ENCODE peak calls at places on chromosomes 4 and X, in ten cellular contexts. One of them, this sample, is unnamed.

GRCh38 chrX:84441143-84441542 is 61.1 kb downstream of the HDX start:
- DNase-seq in CD8-positive, alpha-beta T cell: no peak
- DNase-seq in fibroblast of pulmonary artery: peak
- DNase-seq in tibial artery: no peak
- DNase-seq in H9: no peak
- DNase-seq in fibroblast of lung: peak
- DNase-seq in cardiac fibroblast: no peak
- DNase-seq in activated CD8-positive, alpha-beta T cell treated with anti-CD3 and anti-CD28 coated beads for 36 hours: no peak
- DNase-seq in cardiac muscle cell: no peak
- DNase-seq in activated B cell treated with CpG ODN at 0.5 μM for 24 hours: no peak
- DNase-seq in this sample: no peak

GRCh38 chrX:11641368-11641767 is 24.4 kb downstream of the ARHGAP6 start:
- DNase-seq in CD8-positive, alpha-beta T cell: no peak
- DNase-seq in fibroblast of pulmonary artery: peak
- DNase-seq in tibial artery: no peak
- DNase-seq in H9: no peak
- DNase-seq in fibroblast of lung: no peak
- DNase-seq in cardiac fibroblast: peak
- DNase-seq in activated CD8-positive, alpha-beta T cell treated with anti-CD3 and anti-CD28 coated beads for 36 hours: no peak
- DNase-seq in cardiac muscle cell: no peak
- DNase-seq in activated B cell treated with CpG ODN at 0.5 μM for 24 hours: no peak
- DNase-seq in this sample: no peak

GRCh38 chrX:17187301-17187836 is 187.6 kb upstream of the NHS start:
- DNase-seq in CD8-positive, alpha-beta T cell: no peak
- DNase-seq in fibroblast of pulmonary artery: no peak
- DNase-seq in tibial artery: peak
- DNase-seq in H9: no peak
- DNase-seq in fibroblast of lung: peak
- DNase-seq in cardiac fibroblast: peak
- DNase-seq in activated CD8-positive, alpha-beta T cell treated with anti-CD3 and anti-CD28 coated beads for 36 hours: no peak
- DNase-seq in cardiac muscle cell: peak
- DNase-seq in activated B cell treated with CpG ODN at 0.5 μM for 24 hours: no peak
- DNase-seq in this sample: no peak

GRCh38 chr4:128718793-128719192 is 90.7 kb upstream of the JADE1 start:
- DNase-seq in CD8-positive, alpha-beta T cell: no peak
- DNase-seq in fibroblast of pulmonary artery: peak
- DNase-seq in tibial artery: no peak
- DNase-seq in H9: no peak
- DNase-seq in fibroblast of lung: peak
- DNase-seq in cardiac fibroblast: peak
- DNase-seq in activated CD8-positive, alpha-beta T cell treated with anti-CD3 and anti-CD28 coated beads for 36 hours: no peak
- DNase-seq in cardiac muscle cell: no peak
- DNase-seq in activated B cell treated with CpG ODN at 0.5 μM for 24 hours: no peak
- DNase-seq in this sample: no peak

GRCh38 chr4:144872508-144873293 is 225.3 kb downstream of the ANAPC10 start:
- DNase-seq in CD8-positive, alpha-beta T cell: no peak
- DNase-seq in fibroblast of pulmonary artery: peak
- DNase-seq in tibial artery: peak
- DNase-seq in H9: no peak
- DNase-seq in fibroblast of lung: peak
- DNase-seq in cardiac fibroblast: peak
- DNase-seq in activated CD8-positive, alpha-beta T cell treated with anti-CD3 and anti-CD28 coated beads for 36 hours: no peak
- DNase-seq in cardiac muscle cell: no peak
- DNase-seq in activated B cell treated with CpG ODN at 0.5 μM for 24 hours: no peak
- DNase-seq in this sample: no peak

GRCh38 chrX:72395252-72395651 is 89.5 kb upstream of the CITED1 start:
- DNase-seq in CD8-positive, alpha-beta T cell: no peak
- DNase-seq in fibroblast of pulmonary artery: peak
- DNase-seq in tibial artery: no peak
- DNase-seq in H9: no peak
- DNase-seq in fibroblast of lung: no peak
- DNase-seq in cardiac fibroblast: peak
- DNase-seq in activated CD8-positive, alpha-beta T cell treated with anti-CD3 and anti-CD28 coated beads for 36 hours: no peak
- DNase-seq in cardiac muscle cell: no peak
- DNase-seq in activated B cell treated with CpG ODN at 0.5 μM for 24 hours: no peak
- DNase-seq in this sample: no peak

GRCh38 chr4:6259886-6260285 is 9.8 kb upstream of the WFS1 start:
- DNase-seq in CD8-positive, alpha-beta T cell: no peak
- DNase-seq in fibroblast of pulmonary artery: no peak
- DNase-seq in tibial artery: no peak
- DNase-seq in H9: no peak
- DNase-seq in fibroblast of lung: no peak
- DNase-seq in cardiac fibroblast: no peak
- DNase-seq in activated CD8-positive, alpha-beta T cell treated with anti-CD3 and anti-CD28 coated beads for 36 hours: no peak
- DNase-seq in cardiac muscle cell: no peak
- DNase-seq in activated B cell treated with CpG ODN at 0.5 μM for 24 hours: no peak
- DNase-seq in this sample: no peak

GRCh38 chr4:111546881-111547280 is 598.4 kb upstream of the FAM241A start:
- DNase-seq in CD8-positive, alpha-beta T cell: no peak
- DNase-seq in fibroblast of pulmonary artery: no peak
- DNase-seq in tibial artery: no peak
- DNase-seq in H9: no peak
- DNase-seq in fibroblast of lung: no peak
- DNase-seq in cardiac fibroblast: no peak
- DNase-seq in activated CD8-positive, alpha-beta T cell treated with anti-CD3 and anti-CD28 coated beads for 36 hours: no peak
- DNase-seq in cardiac muscle cell: no peak
- DNase-seq in activated B cell treated with CpG ODN at 0.5 μM for 24 hours: no peak
- DNase-seq in this sample: no peak

GRCh38 chr4:100367451-100367850 is 150.4 kb downstream of the EMCN start:
- DNase-seq in CD8-positive, alpha-beta T cell: no peak
- DNase-seq in fibroblast of pulmonary artery: peak
- DNase-seq in tibial artery: no peak
- DNase-seq in H9: no peak
- DNase-seq in fibroblast of lung: peak
- DNase-seq in cardiac fibroblast: peak
- DNase-seq in activated CD8-positive, alpha-beta T cell treated with anti-CD3 and anti-CD28 coated beads for 36 hours: no peak
- DNase-seq in cardiac muscle cell: no peak
- DNase-seq in activated B cell treated with CpG ODN at 0.5 μM for 24 hours: no peak
- DNase-seq in this sample: no peak

GRCh38 chrX:53071604-53072417 is 10.4 kb upstream of the TSPYL2 start:
- DNase-seq in CD8-positive, alpha-beta T cell: no peak
- DNase-seq in fibroblast of pulmonary artery: peak
- DNase-seq in tibial artery: peak
- DNase-seq in H9: peak
- DNase-seq in fibroblast of lung: peak
- DNase-seq in cardiac fibroblast: peak
- DNase-seq in activated CD8-positive, alpha-beta T cell treated with anti-CD3 and anti-CD28 coated beads for 36 hours: peak
- DNase-seq in cardiac muscle cell: peak
- DNase-seq in activated B cell treated with CpG ODN at 0.5 μM for 24 hours: peak
- DNase-seq in this sample: no peak

GRCh38 chr4:52551487-52551886 is 107.6 kb downstream of the USP46 start:
- DNase-seq in CD8-positive, alpha-beta T cell: no peak
- DNase-seq in fibroblast of pulmonary artery: no peak
- DNase-seq in tibial artery: no peak
- DNase-seq in H9: no peak
- DNase-seq in fibroblast of lung: no peak
- DNase-seq in cardiac fibroblast: peak
- DNase-seq in activated CD8-positive, alpha-beta T cell treated with anti-CD3 and anti-CD28 coated beads for 36 hours: no peak
- DNase-seq in cardiac muscle cell: no peak
- DNase-seq in activated B cell treated with CpG ODN at 0.5 μM for 24 hours: no peak
- DNase-seq in this sample: no peak

GRCh38 chr4:151098191-151098590 is 1.2 kb upstream of the RPS3A start:
- DNase-seq in CD8-positive, alpha-beta T cell: no peak
- DNase-seq in fibroblast of pulmonary artery: no peak
- DNase-seq in tibial artery: peak
- DNase-seq in H9: no peak
- DNase-seq in fibroblast of lung: no peak
- DNase-seq in cardiac fibroblast: no peak
- DNase-seq in activated CD8-positive, alpha-beta T cell treated with anti-CD3 and anti-CD28 coated beads for 36 hours: peak
- DNase-seq in cardiac muscle cell: no peak
- DNase-seq in activated B cell treated with CpG ODN at 0.5 μM for 24 hours: no peak
- DNase-seq in this sample: peak

GRCh38 chrX:104351173-104351769 is 96.5 kb upstream of the ESX1 start:
- DNase-seq in CD8-positive, alpha-beta T cell: no peak
- DNase-seq in fibroblast of pulmonary artery: peak
- DNase-seq in tibial artery: no peak
- DNase-seq in H9: no peak
- DNase-seq in fibroblast of lung: peak
- DNase-seq in cardiac fibroblast: peak
- DNase-seq in activated CD8-positive, alpha-beta T cell treated with anti-CD3 and anti-CD28 coated beads for 36 hours: no peak
- DNase-seq in cardiac muscle cell: no peak
- DNase-seq in activated B cell treated with CpG ODN at 0.5 μM for 24 hours: no peak
- DNase-seq in this sample: no peak

GRCh38 chrX:13747836-13748235 is 13.3 kb downstream of the OFD1 start:
- DNase-seq in CD8-positive, alpha-beta T cell: no peak
- DNase-seq in fibroblast of pulmonary artery: peak
- DNase-seq in tibial artery: peak
- DNase-seq in H9: no peak
- DNase-seq in fibroblast of lung: peak
- DNase-seq in cardiac fibroblast: no peak
- DNase-seq in activated CD8-positive, alpha-beta T cell treated with anti-CD3 and anti-CD28 coated beads for 36 hours: peak
- DNase-seq in cardiac muscle cell: peak
- DNase-seq in activated B cell treated with CpG ODN at 0.5 μM for 24 hours: no peak
- DNase-seq in this sample: no peak

GRCh38 chr4:177583000-177583399 is 140.8 kb upstream of the AGA start:
- DNase-seq in CD8-positive, alpha-beta T cell: no peak
- DNase-seq in fibroblast of pulmonary artery: no peak
- DNase-seq in tibial artery: no peak
- DNase-seq in H9: no peak
- DNase-seq in fibroblast of lung: peak
- DNase-seq in cardiac fibroblast: no peak
- DNase-seq in activated CD8-positive, alpha-beta T cell treated with anti-CD3 and anti-CD28 coated beads for 36 hours: no peak
- DNase-seq in cardiac muscle cell: no peak
- DNase-seq in activated B cell treated with CpG ODN at 0.5 μM for 24 hours: no peak
- DNase-seq in this sample: no peak

GRCh38 chr4:177574446-177574845 is 132.2 kb upstream of the AGA start:
- DNase-seq in CD8-positive, alpha-beta T cell: no peak
- DNase-seq in fibroblast of pulmonary artery: peak
- DNase-seq in tibial artery: no peak
- DNase-seq in H9: no peak
- DNase-seq in fibroblast of lung: peak
- DNase-seq in cardiac fibroblast: peak
- DNase-seq in activated CD8-positive, alpha-beta T cell treated with anti-CD3 and anti-CD28 coated beads for 36 hours: no peak
- DNase-seq in cardiac muscle cell: no peak
- DNase-seq in activated B cell treated with CpG ODN at 0.5 μM for 24 hours: no peak
- DNase-seq in this sample: no peak

GRCh38 chr4:177579649-177580048 is 137.4 kb upstream of the AGA start:
- DNase-seq in CD8-positive, alpha-beta T cell: no peak
- DNase-seq in fibroblast of pulmonary artery: no peak
- DNase-seq in tibial artery: no peak
- DNase-seq in H9: no peak
- DNase-seq in fibroblast of lung: no peak
- DNase-seq in cardiac fibroblast: no peak
- DNase-seq in activated CD8-positive, alpha-beta T cell treated with anti-CD3 and anti-CD28 coated beads for 36 hours: no peak
- DNase-seq in cardiac muscle cell: no peak
- DNase-seq in activated B cell treated with CpG ODN at 0.5 μM for 24 hours: no peak
- DNase-seq in this sample: no peak
- TF ChIP-seq CTCF in CD8-positive, alpha-beta T cell: no peak
- TF ChIP-seq CTCF in fibroblast of pulmonary artery: no peak
- TF ChIP-seq CTCF in tibial artery: no peak
- TF ChIP-seq CTCF in H9: peak
- TF ChIP-seq CTCF in fibroblast of lung: no peak
- TF ChIP-seq CTCF in cardiac fibroblast: no peak
- TF ChIP-seq CTCF in activated CD8-positive, alpha-beta T cell treated with anti-CD3 and anti-CD28 coated beads for 36 hours: no peak
- TF ChIP-seq CTCF in cardiac muscle cell: peak
- TF ChIP-seq CTCF in activated B cell treated with CpG ODN at 0.5 μM for 24 hours: no peak
- TF ChIP-seq CTCF in this sample: no peak

DNA sequence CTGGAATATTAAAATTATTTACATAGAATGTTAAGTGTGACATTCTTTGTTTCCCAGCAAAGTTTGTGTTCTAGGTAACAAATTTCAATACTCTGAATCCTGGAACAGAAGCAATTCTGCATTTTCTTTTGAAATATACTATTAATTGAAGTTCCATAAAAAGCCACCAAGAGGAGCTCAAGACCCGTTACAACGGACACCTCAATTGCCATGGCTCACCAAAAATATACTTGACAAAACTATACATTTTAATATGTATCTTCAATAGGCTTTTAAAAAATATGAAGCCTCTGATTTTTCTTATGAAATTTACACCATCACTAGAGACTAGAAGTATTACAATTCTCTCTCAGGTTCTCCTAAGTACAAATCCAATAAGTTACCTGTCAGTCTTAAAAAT is 111.4 kb downstream of the NYX start:
- DNase-seq in CD8-positive, alpha-beta T cell: no peak
- DNase-seq in fibroblast of pulmonary artery: peak
- DNase-seq in tibial artery: no peak
- DNase-seq in H9: no peak
- DNase-seq in fibroblast of lung: no peak
- DNase-seq in cardiac fibroblast: peak
- DNase-seq in activated CD8-positive, alpha-beta T cell treated with anti-CD3 and anti-CD28 coated beads for 36 hours: peak
- DNase-seq in cardiac muscle cell: peak
- DNase-seq in activated B cell treated with CpG ODN at 0.5 μM for 24 hours: no peak
- DNase-seq in this sample: no peak
- TF ChIP-seq CTCF in CD8-positive, alpha-beta T cell: no peak
- TF ChIP-seq CTCF in fibroblast of pulmonary artery: peak
- TF ChIP-seq CTCF in tibial artery: peak
- TF ChIP-seq CTCF in H9: peak
- TF ChIP-seq CTCF in fibroblast of lung: peak
- TF ChIP-seq CTCF in cardiac fibroblast: peak
- TF ChIP-seq CTCF in activated CD8-positive, alpha-beta T cell treated with anti-CD3 and anti-CD28 coated beads for 36 hours: peak
- TF ChIP-seq CTCF in cardiac muscle cell: peak
- TF ChIP-seq CTCF in activated B cell treated with CpG ODN at 0.5 μM for 24 hours: no peak
- TF ChIP-seq CTCF in this sample: peak

DNA sequence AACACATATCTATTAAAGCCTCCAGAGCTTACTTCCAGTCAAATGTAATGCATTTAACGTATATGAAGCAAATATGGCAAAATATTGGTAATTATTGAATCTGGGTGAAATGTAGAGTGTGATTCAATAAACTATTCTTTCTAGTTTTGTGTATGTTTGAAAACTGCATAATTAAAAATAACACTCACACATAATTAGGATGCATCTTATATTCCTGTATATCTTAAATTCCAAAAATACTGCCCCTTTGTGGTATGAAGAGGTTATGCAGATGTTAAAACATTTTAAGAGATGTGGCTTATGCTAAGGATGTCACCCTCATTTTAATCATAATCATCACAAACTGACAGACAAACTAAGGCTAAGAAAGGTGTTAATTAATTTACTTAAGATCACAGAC is 182.9 kb downstream of the COX18 start:
- DNase-seq in CD8-positive, alpha-beta T cell: no peak
- DNase-seq in fibroblast of pulmonary artery: peak
- DNase-seq in tibial artery: no peak
- DNase-seq in H9: no peak
- DNase-seq in fibroblast of lung: no peak
- DNase-seq in cardiac fibroblast: peak
- DNase-seq in activated CD8-positive, alpha-beta T cell treated with anti-CD3 and anti-CD28 coated beads for 36 hours: no peak
- DNase-seq in cardiac muscle cell: peak
- DNase-seq in activated B cell treated with CpG ODN at 0.5 μM for 24 hours: no peak
- DNase-seq in this sample: no peak
- TF ChIP-seq CTCF in CD8-positive, alpha-beta T cell: no peak
- TF ChIP-seq CTCF in fibroblast of pulmonary artery: peak
- TF ChIP-seq CTCF in tibial artery: no peak
- TF ChIP-seq CTCF in H9: peak
- TF ChIP-seq CTCF in fibroblast of lung: no peak
- TF ChIP-seq CTCF in cardiac fibroblast: peak
- TF ChIP-seq CTCF in activated CD8-positive, alpha-beta T cell treated with anti-CD3 and anti-CD28 coated beads for 36 hours: no peak
- TF ChIP-seq CTCF in cardiac muscle cell: peak
- TF ChIP-seq CTCF in activated B cell treated with CpG ODN at 0.5 μM for 24 hours: no peak
- TF ChIP-seq CTCF in this sample: no peak

DNA sequence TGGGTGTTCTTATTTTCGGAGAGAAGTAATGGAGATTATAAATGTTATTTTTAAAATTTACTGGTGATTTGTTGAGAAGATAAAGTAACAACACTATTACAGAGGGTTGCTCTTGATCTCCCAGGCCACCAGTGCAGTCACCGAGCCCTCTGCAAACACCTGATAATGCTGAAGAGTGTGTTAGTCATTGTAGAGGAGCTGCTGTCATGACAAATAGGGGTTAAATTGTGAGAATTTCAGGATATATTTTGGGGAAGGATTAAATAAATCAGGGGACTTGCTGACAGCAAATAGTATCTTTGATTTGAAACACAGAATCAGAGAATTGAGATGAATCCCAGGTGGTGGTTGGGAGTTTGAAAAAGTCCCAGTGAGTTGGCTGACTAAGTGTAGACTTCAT is 16.7 kb upstream of the HAND2 start:
- DNase-seq in CD8-positive, alpha-beta T cell: no peak
- DNase-seq in fibroblast of pulmonary artery: no peak
- DNase-seq in tibial artery: no peak
- DNase-seq in H9: no peak
- DNase-seq in fibroblast of lung: no peak
- DNase-seq in cardiac fibroblast: no peak
- DNase-seq in activated CD8-positive, alpha-beta T cell treated with anti-CD3 and anti-CD28 coated beads for 36 hours: no peak
- DNase-seq in cardiac muscle cell: no peak
- DNase-seq in activated B cell treated with CpG ODN at 0.5 μM for 24 hours: no peak
- DNase-seq in this sample: no peak
- TF ChIP-seq CTCF in CD8-positive, alpha-beta T cell: no peak
- TF ChIP-seq CTCF in fibroblast of pulmonary artery: no peak
- TF ChIP-seq CTCF in tibial artery: no peak
- TF ChIP-seq CTCF in H9: no peak
- TF ChIP-seq CTCF in fibroblast of lung: no peak
- TF ChIP-seq CTCF in cardiac fibroblast: no peak
- TF ChIP-seq CTCF in activated CD8-positive, alpha-beta T cell treated with anti-CD3 and anti-CD28 coated beads for 36 hours: no peak
- TF ChIP-seq CTCF in cardiac muscle cell: no peak
- TF ChIP-seq CTCF in activated B cell treated with CpG ODN at 0.5 μM for 24 hours: no peak
- TF ChIP-seq CTCF in this sample: no peak

This sample was measured in CD14-positive monocyte.